ENCODE peak calls at places on chromosomes 13 and 19, in ten cellular contexts. M is suprapubic skin, J is lower leg skin, B is A549, F is stomach, S is IMR-90, K is tibial nerve, V is prostate gland, P is heart left ventricle, H is uterus. Q is an unnamed sample.

GRCh38 chr19:4362038-4362828 is 18.9 kb downstream of the MPND start:
- DNase-seq in M (no peak), J (peak; percentile 85), B (no peak), F (no peak), S (no peak), K (no peak), V (no peak), P (no peak), H (no peak), Q (no peak)

GRCh38 chr19:44499559-44499958 is 763 bp downstream of the ZNF180 start:
- DNase-seq in M (no peak), J (no peak), B (no peak), F (no peak), S (no peak), K (no peak), V (no peak), P (no peak), H (no peak), Q (no peak)

GRCh38 chr13:47288546-47288945 is 391.7 kb upstream of the HTR2A start:
- DNase-seq in M (no peak), J (no peak), B (no peak), F (no peak), S (peak; percentile 5), K (no peak), V (no peak), P (no peak), H (no peak), Q (no peak)

GRCh38 chr19:13091400-13092161 is 11.1 kb downstream of the LYL1 start:
- DNase-seq in M (no peak), J (no peak), B (no peak), F (no peak), S (peak; percentile 75), K (peak; percentile 61), V (no peak), P (no peak), H (peak; percentile 81), Q (peak; percentile 86)

GRCh38 chr13:114341003-114341777 is 26.9 kb downstream of the CHAMP1 start:
- DNase-seq in M (no peak), J (no peak), B (no peak), F (no peak), S (no peak), K (no peak), V (no peak), P (no peak), H (no peak), Q (no peak)

GRCh38 chr13:111460548-111461444 is 140.4 kb downstream of the TEX29 start:
- DNase-seq in M (peak; percentile 54), J (peak; percentile 86), B (peak; percentile 6), F (no peak), S (peak; percentile 47), K (peak; percentile 15), V (peak; percentile 59), P (no peak), H (peak; percentile 28), Q (peak; percentile 24)

GRCh38 chr19:41997121-41997850 is 3.3 kb upstream of the ATP1A3 start:
- DNase-seq in M (no peak), J (no peak), B (peak; percentile 95), F (peak; percentile 43), S (peak; percentile 22), K (no peak), V (peak; percentile 24), P (no peak), H (no peak), Q (no peak)

GRCh38 chr19:27776524-27776923 is 1436.4 kb downstream of the UQCRFS1 start:
- DNase-seq in M (no peak), J (no peak), B (no peak), F (no peak), S (no peak), K (no peak), V (no peak), P (no peak), H (no peak), Q (no peak)

GRCh38 chr13:75879656-75880055 is 243.5 kb downstream of the LMO7 start:
- DNase-seq in M (no peak), J (no peak), B (no peak), F (no peak), S (no peak), K (no peak), V (no peak), P (no peak), H (no peak), Q (no peak)

GRCh38 chr19:34145741-34146202 is 26.5 kb upstream of the LSM14A start:
- DNase-seq in M (no peak), J (no peak), B (peak; percentile 73), F (peak; percentile 54), S (peak; percentile 56), K (peak; percentile 57), V (peak; percentile 17), P (no peak), H (peak; percentile 23), Q (peak; percentile 48)

GRCh38 chr19:41696402-41697197 is 8.5 kb upstream of the CEACAM7 start:
- DNase-seq in M (peak; percentile 62), J (peak; percentile 69), B (no peak), F (peak; percentile 24), S (no peak), K (no peak), V (no peak), P (peak; percentile 10), H (no peak), Q (no peak)

GRCh38 chr19:14117668-14118164 is at the start of gene PRKACA:
- DNase-seq in M (peak; percentile 99), J (peak; percentile 100), B (peak; percentile 92), F (peak; percentile 99), S (peak; percentile 98), K (peak; percentile 94), V (peak; percentile 99), P (peak; percentile 100), H (peak; percentile 99), Q (peak; percentile 99)
- TF ChIP-seq POLR2A in M (no peak), J (no peak), B (no peak), F (no peak), S (no peak), K (peak; percentile 16), V (peak; percentile 59), P (no peak), H (no peak), Q (no peak)

DNA sequence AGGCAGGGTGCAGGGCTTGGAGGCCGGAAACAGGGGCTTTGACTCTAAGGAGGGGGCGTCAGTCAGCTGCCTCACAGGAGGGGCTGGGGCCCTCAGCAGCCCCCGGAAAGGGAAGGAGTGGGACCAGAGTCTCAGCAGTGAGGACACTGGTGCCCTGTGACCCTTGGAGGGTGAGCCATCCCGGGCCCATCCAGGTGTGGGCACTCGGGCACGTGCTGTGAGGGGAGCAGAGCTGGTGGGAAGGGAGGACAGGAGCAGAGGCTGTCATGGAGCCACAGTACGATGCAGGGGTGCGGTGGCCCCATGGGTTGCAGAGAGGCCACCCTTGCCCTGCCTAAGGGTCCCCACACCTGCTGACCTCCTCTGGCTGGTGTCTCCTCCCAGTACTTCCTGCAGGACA is 19.1 kb upstream of the ZNF544 start:
- DNase-seq in M (no peak), J (no peak), B (no peak), F (no peak), S (no peak), K (no peak), V (no peak), P (no peak), H (no peak), Q (no peak)
- TF ChIP-seq POLR2A in M (no peak), J (no peak), B (no peak), F (no peak), S (no peak), K (no peak), V (no peak), P (no peak), H (no peak), Q (no peak)

DNA sequence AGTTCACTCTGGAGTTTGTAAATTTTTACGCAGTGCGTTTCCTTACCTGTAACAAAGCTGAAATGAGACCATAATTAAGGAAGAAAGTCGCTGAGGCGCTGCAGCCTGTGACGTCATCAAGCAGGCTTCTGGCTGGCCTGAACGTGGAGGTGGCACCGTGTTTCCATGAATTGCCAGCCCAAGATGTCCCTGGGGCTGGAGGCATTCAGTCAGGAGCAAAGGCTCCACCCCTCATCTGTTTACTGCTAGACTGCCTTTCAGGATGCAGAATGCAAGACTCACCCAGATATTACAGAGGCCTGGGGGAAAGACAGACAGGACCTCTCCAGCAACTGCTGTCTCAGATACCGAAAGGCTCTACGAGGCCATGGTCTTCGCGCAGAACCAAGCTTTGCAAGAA is 424.6 kb downstream of the TSHZ3 start:
- DNase-seq in M (no peak), J (peak; percentile 60), B (no peak), F (no peak), S (no peak), K (no peak), V (no peak), P (no peak), H (no peak), Q (peak; percentile 36)
- TF ChIP-seq POLR2A in M (no peak), J (no peak), B (no peak), F (no peak), S (no peak), K (no peak), V (no peak), P (no peak), H (no peak), Q (no peak)

GRCh38 chr13:20474515-20474914 is 51.1 kb downstream of the CRYL1 start:
- DNase-seq in M (no peak), J (no peak), B (no peak), F (no peak), S (no peak), K (no peak), V (no peak), P (no peak), H (no peak), Q (no peak)

GRCh38 chr13:20473139-20473538 is 52.5 kb downstream of the CRYL1 start:
- DNase-seq in M (no peak), J (no peak), B (no peak), F (no peak), S (peak; percentile 42), K (no peak), V (no peak), P (no peak), H (no peak), Q (no peak)

GRCh38 chr13:20473888-20474287 is 51.8 kb downstream of the CRYL1 start:
- DNase-seq in M (no peak), J (no peak), B (no peak), F (no peak), S (no peak), K (no peak), V (no peak), P (no peak), H (no peak), Q (no peak)

GRCh38 chr13:20477394-20477793 is 48.3 kb downstream of the CRYL1 start:
- DNase-seq in M (no peak), J (no peak), B (no peak), F (no peak), S (no peak), K (no peak), V (no peak), P (no peak), H (no peak), Q (no peak)

DNA sequence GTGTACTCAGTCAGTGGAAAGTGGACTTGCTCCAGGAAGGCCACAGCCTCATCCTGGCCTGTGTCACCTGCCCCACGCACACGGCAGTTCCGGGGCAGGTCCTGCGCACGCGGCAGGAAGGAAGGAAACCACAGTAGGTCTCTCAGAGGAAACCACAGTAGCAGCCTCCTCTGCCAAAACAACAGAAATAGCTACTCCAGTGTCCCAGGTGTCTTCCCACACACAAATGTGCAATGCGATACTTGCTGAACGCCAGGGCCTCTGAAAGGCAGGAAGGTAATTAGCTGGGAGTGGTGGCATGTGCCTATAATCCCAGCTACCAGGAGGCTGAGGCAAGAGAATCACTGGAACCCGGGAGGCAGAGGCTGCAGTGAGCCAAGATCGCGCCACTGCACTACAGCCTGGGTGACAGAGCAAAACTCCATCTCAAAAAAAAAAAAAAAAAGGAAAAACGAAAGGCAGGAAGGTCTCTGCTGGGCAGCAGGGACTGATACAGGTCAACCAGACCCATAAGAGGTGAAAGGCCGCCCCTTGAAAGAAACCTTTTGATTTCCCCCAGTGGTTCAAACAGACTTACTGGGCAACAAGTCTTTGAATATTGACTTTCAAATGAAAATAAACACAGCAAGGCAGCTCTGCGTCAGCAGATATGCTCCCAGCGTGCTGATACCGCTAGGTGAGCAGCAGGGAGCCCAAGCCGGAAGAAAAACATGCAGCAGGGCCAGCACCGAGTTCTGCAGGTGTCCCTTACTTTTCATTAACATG is 49.5 kb downstream of the CRYL1 start:
- DNase-seq in M (no peak), J (no peak), B (no peak), F (peak; percentile 77), S (no peak), K (no peak), V (peak; percentile 26), P (no peak), H (no peak), Q (no peak)
- TF ChIP-seq POLR2A in M (no peak), J (no peak), B (no peak), F (no peak), S (no peak), K (no peak), V (no peak), P (no peak), H (no peak), Q (no peak)

Q was measured in ovary.